ENCODE peak calls at places on chromosomes 16 and 17, in nine cellular contexts. One of them, this sample, is unnamed.
A peak's percentile ranks its signal among the peaks of the same experiment; 100 is the strongest.

GRCh38 chr16:88691924-88692560 is 5.7 kb upstream of the SNAI3 start:
- DNase-seq in testis: no peak
- DNase-seq in tibial nerve: no peak
- DNase-seq in breast epithelium: no peak
- DNase-seq in HepG2: no peak
- DNase-seq in CD4-positive, CD25-positive, alpha-beta regulatory T cell: no peak
- DNase-seq in IMR-90: no peak
- DNase-seq in HCT116: no peak
- DNase-seq in A549: no peak
- DNase-seq in this sample: no peak

GRCh38 chr17:79955961-79956735 is 79.5 kb downstream of the TBC1D16 start:
- DNase-seq in CD4-positive, CD25-positive, alpha-beta regulatory T cell: no peak
- DNase-seq in breast epithelium: peak; percentile 37
- DNase-seq in HepG2: no peak
- DNase-seq in testis: no peak
- DNase-seq in IMR-90: no peak
- DNase-seq in HCT116: no peak
- DNase-seq in A549: no peak
- DNase-seq in tibial nerve: no peak
- DNase-seq in this sample: no peak

GRCh38 chr16:63702981-63703590 is 1418.8 kb downstream of the CDH11 start:
- DNase-seq in testis: no peak
- DNase-seq in HepG2: peak; percentile 21
- DNase-seq in IMR-90: no peak
- DNase-seq in breast epithelium: no peak
- DNase-seq in tibial nerve: no peak
- DNase-seq in A549: no peak
- DNase-seq in HCT116: no peak
- DNase-seq in CD4-positive, CD25-positive, alpha-beta regulatory T cell: no peak
- DNase-seq in this sample: no peak

GRCh38 chr16:81448154-81449131 is 3.8 kb downstream of the CMIP start:
- DNase-seq in HepG2: peak; percentile 98
- DNase-seq in tibial nerve: no peak
- DNase-seq in IMR-90: no peak
- DNase-seq in testis: no peak
- DNase-seq in A549: no peak
- DNase-seq in HCT116: no peak
- DNase-seq in breast epithelium: no peak
- DNase-seq in CD4-positive, CD25-positive, alpha-beta regulatory T cell: no peak
- DNase-seq in this sample: no peak

GRCh38 chr16:20873331-20873730 is 26.8 kb downstream of the DCUN1D3 start:
- DNase-seq in tibial nerve: no peak
- DNase-seq in testis: no peak
- DNase-seq in HCT116: no peak
- DNase-seq in HepG2: no peak
- DNase-seq in IMR-90: no peak
- DNase-seq in breast epithelium: no peak
- DNase-seq in CD4-positive, CD25-positive, alpha-beta regulatory T cell: no peak
- DNase-seq in A549: no peak
- DNase-seq in this sample: no peak

GRCh38 chr17:5413682-5414081 is 5.8 kb downstream of the NUP88 start:
- DNase-seq in testis: no peak
- DNase-seq in tibial nerve: no peak
- DNase-seq in breast epithelium: no peak
- DNase-seq in HepG2: no peak
- DNase-seq in IMR-90: peak; percentile 93
- DNase-seq in A549: peak; percentile 25
- DNase-seq in CD4-positive, CD25-positive, alpha-beta regulatory T cell: no peak
- DNase-seq in HCT116: peak; percentile 73
- DNase-seq in this sample: no peak

GRCh38 chr16:1312903-1313302 is 3.5 kb downstream of the UBE2I start:
- DNase-seq in HCT116: no peak
- DNase-seq in testis: no peak
- DNase-seq in tibial nerve: no peak
- DNase-seq in A549: no peak
- DNase-seq in IMR-90: no peak
- DNase-seq in breast epithelium: no peak
- DNase-seq in HepG2: no peak
- DNase-seq in CD4-positive, CD25-positive, alpha-beta regulatory T cell: no peak
- DNase-seq in this sample: no peak

GRCh38 chr17:31216053-31216751 is 80.8 kb downstream of the OMG start:
- DNase-seq in CD4-positive, CD25-positive, alpha-beta regulatory T cell: peak; percentile 42
- DNase-seq in HepG2: peak; percentile 12
- DNase-seq in breast epithelium: no peak
- DNase-seq in testis: no peak
- DNase-seq in tibial nerve: no peak
- DNase-seq in IMR-90: peak; percentile 92
- DNase-seq in HCT116: peak; percentile 19
- DNase-seq in A549: peak; percentile 62
- DNase-seq in this sample: peak; percentile 65

GRCh38 chr16:66386629-66387622 is 20.4 kb downstream of the CDH5 start:
- DNase-seq in HepG2: no peak
- DNase-seq in tibial nerve: no peak
- DNase-seq in testis: peak; percentile 10
- DNase-seq in CD4-positive, CD25-positive, alpha-beta regulatory T cell: no peak
- DNase-seq in IMR-90: no peak
- DNase-seq in breast epithelium: no peak
- DNase-seq in A549: no peak
- DNase-seq in HCT116: no peak
- DNase-seq in this sample: no peak

GRCh38 chr17:79931517-79932309 is 92.5 kb upstream of the CBX4 start:
- DNase-seq in CD4-positive, CD25-positive, alpha-beta regulatory T cell: no peak
- DNase-seq in HCT116: no peak
- DNase-seq in IMR-90: peak; percentile 31
- DNase-seq in testis: no peak
- DNase-seq in A549: no peak
- DNase-seq in breast epithelium: no peak
- DNase-seq in tibial nerve: no peak
- DNase-seq in HepG2: peak; percentile 91
- DNase-seq in this sample: no peak

GRCh38 chr16:86929149-86929871 is 351.0 kb downstream of the FOXL1 start:
- DNase-seq in breast epithelium: no peak
- DNase-seq in A549: no peak
- DNase-seq in HepG2: no peak
- DNase-seq in HCT116: no peak
- DNase-seq in testis: no peak
- DNase-seq in CD4-positive, CD25-positive, alpha-beta regulatory T cell: no peak
- DNase-seq in IMR-90: peak; percentile 93
- DNase-seq in tibial nerve: no peak
- DNase-seq in this sample: no peak

GRCh38 chr16:73193464-73193863 is 145.5 kb upstream of the ZFHX3 start:
- DNase-seq in tibial nerve: no peak
- DNase-seq in breast epithelium: no peak
- DNase-seq in CD4-positive, CD25-positive, alpha-beta regulatory T cell: no peak
- DNase-seq in A549: no peak
- DNase-seq in HepG2: no peak
- DNase-seq in HCT116: no peak
- DNase-seq in IMR-90: no peak
- DNase-seq in testis: no peak
- DNase-seq in this sample: no peak

GRCh38 chr17:38533706-38534497 is 71.8 kb downstream of the SRCIN1 start:
- DNase-seq in IMR-90: no peak
- DNase-seq in HCT116: no peak
- DNase-seq in testis: no peak
- DNase-seq in A549: no peak
- DNase-seq in breast epithelium: no peak
- DNase-seq in tibial nerve: no peak
- DNase-seq in HepG2: no peak
- DNase-seq in CD4-positive, CD25-positive, alpha-beta regulatory T cell: no peak
- DNase-seq in this sample: no peak

DNA sequence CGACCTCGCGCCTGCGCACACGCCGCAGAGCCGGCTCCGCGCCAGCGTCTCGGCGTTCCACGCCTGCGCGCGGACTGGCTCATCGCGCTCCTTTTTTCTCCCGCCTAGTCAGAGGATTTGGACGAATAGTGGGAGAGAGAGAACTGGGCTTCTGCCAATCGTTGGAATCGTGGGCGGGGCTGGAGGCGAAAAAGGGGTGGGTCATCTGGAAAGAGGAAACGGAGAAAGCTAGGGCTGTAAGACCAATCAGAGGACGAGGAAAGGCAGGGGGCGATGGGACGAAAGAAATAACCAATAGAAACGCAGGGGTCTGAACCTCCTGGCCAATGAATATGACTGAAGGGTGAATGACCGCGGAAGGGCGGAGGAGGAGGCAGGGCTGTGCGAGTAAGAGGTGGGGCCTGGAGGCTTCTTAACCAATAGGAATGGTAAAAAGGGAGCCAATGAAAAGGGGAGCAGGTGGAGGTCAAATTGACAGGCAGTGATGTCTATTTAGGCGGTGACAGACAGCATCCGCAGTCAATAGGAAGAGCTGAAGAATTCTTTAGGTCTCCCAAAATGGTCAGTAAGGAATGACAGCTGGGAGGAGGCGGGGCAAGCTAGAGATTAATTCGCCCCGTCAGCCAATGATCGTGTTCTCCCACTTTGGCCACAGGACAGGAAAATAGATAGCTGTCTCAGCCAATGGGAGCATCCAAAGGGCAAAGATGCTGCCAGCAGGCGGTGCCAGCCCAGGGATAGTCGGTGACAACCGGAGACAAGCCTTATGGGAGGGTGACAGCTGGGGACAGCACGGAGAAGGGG is at the start of gene TBC1D10B:
- DNase-seq in A549: peak; percentile 100
- DNase-seq in tibial nerve: peak; percentile 99
- DNase-seq in testis: peak; percentile 99
- DNase-seq in CD4-positive, CD25-positive, alpha-beta regulatory T cell: peak; percentile 100
- DNase-seq in IMR-90: peak; percentile 100
- DNase-seq in HepG2: peak; percentile 100
- DNase-seq in breast epithelium: peak; percentile 99
- DNase-seq in HCT116: peak; percentile 100
- DNase-seq in this sample: peak; percentile 99
- H3K4me1 ChIP-seq in A549: peaks cover 20% of the 10 kb centered on the region
- H3K4me1 ChIP-seq in tibial nerve: peaks cover 21% of the 10 kb centered on the region
- H3K4me1 ChIP-seq in testis: peaks cover 26% of the 10 kb centered on the region
- H3K4me1 ChIP-seq in CD4-positive, CD25-positive, alpha-beta regulatory T cell: peaks cover 43% of the 10 kb centered on the region
- H3K4me1 ChIP-seq in IMR-90: peaks cover 3% of the 10 kb centered on the region
- H3K4me1 ChIP-seq in HepG2: peaks cover 45% of the 10 kb centered on the region
- H3K4me1 ChIP-seq in breast epithelium: no peaks in the 10 kb centered on the region
- H3K4me1 ChIP-seq in HCT116: peaks cover 18% of the 10 kb centered on the region
- H3K4me1 ChIP-seq in this sample: peaks cover 10% of the 10 kb centered on the region

DNA sequence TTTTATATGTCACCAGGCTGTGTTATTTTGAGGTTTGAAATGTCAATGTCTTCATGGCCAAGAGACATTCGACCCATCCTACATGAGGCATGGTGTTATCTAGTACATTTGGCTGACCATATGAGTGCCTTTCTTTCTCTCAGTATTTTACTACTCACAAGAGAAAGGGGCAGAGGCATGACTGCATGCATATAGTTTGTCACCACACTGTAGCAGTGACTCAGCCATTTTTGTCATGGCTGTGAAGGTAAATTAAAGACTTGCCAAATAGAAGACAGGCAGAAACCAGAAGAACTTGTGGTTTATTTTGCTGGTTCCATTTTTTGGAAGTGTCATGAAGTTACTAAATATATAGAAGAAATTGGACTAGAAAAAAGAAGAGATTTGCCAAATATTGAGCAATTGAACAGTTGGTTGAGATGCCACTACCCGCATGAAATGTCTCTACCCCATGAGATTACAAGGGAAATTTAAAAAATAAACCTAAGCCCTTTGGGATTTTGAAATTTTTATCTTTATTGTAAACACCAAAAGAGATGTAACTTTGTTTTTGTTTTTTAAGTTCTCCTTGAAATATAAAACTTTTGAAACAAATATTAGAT is 170.2 kb downstream of the CHD9 start:
- DNase-seq in A549: peak; percentile 55
- DNase-seq in HepG2: no peak
- DNase-seq in breast epithelium: no peak
- DNase-seq in testis: no peak
- DNase-seq in HCT116: no peak
- DNase-seq in CD4-positive, CD25-positive, alpha-beta regulatory T cell: no peak
- DNase-seq in tibial nerve: no peak
- DNase-seq in IMR-90: peak; percentile 22
- DNase-seq in this sample: no peak
- H3K4me1 ChIP-seq in A549: peaks cover 29% of the 10 kb centered on the region
- H3K4me1 ChIP-seq in HepG2: no peaks in the 10 kb centered on the region
- H3K4me1 ChIP-seq in breast epithelium: no peaks in the 10 kb centered on the region
- H3K4me1 ChIP-seq in testis: peaks cover 4% of the 10 kb centered on the region
- H3K4me1 ChIP-seq in HCT116: no peaks in the 10 kb centered on the region
- H3K4me1 ChIP-seq in CD4-positive, CD25-positive, alpha-beta regulatory T cell: no peaks in the 10 kb centered on the region
- H3K4me1 ChIP-seq in tibial nerve: peaks cover 10% of the 10 kb centered on the region
- H3K4me1 ChIP-seq in IMR-90: peaks cover 2% of the 10 kb centered on the region
- H3K4me1 ChIP-seq in this sample: peaks cover under 1% of the 10 kb centered on the region

DNA sequence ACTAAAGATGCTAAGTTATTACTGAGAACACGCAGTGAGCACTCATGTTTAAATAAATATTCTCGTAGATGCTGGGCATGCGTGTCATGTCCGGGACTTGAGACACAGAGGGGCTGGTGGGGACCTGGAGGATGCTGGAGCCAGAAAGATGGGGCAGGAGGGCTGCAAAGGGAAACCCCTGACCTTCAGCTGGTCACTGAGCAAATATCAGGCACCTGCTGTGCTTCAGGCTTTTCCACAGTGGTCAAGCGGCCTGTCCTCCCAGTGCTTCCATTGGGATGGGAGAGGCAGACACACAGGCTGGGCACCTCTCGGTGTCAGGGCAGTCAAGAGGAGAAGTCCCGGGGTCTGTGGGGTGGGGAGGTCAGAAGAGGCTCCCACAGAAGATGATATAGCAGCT is 211.4 kb downstream of the GSG1L start:
- DNase-seq in HCT116: no peak
- DNase-seq in CD4-positive, CD25-positive, alpha-beta regulatory T cell: no peak
- DNase-seq in A549: no peak
- DNase-seq in testis: no peak
- DNase-seq in HepG2: no peak
- DNase-seq in IMR-90: no peak
- DNase-seq in breast epithelium: no peak
- DNase-seq in tibial nerve: no peak
- DNase-seq in this sample: no peak
- H3K4me1 ChIP-seq in HCT116: peaks cover 1% of the 10 kb centered on the region
- H3K4me1 ChIP-seq in CD4-positive, CD25-positive, alpha-beta regulatory T cell: no peaks in the 10 kb centered on the region
- H3K4me1 ChIP-seq in A549: no peaks in the 10 kb centered on the region
- H3K4me1 ChIP-seq in testis: no peaks in the 10 kb centered on the region
- H3K4me1 ChIP-seq in HepG2: no peaks in the 10 kb centered on the region
- H3K4me1 ChIP-seq in IMR-90: no peaks in the 10 kb centered on the region
- H3K4me1 ChIP-seq in breast epithelium: no peaks in the 10 kb centered on the region
- H3K4me1 ChIP-seq in tibial nerve: no peaks in the 10 kb centered on the region
- H3K4me1 ChIP-seq in this sample: no peaks in the 10 kb centered on the region

GRCh38 chr17:46182961-46183360 is 10.3 kb downstream of the KANSL1 start:
- DNase-seq in tibial nerve: no peak
- DNase-seq in breast epithelium: no peak
- DNase-seq in HepG2: no peak
- DNase-seq in testis: no peak
- DNase-seq in A549: no peak
- DNase-seq in CD4-positive, CD25-positive, alpha-beta regulatory T cell: no peak
- DNase-seq in IMR-90: no peak
- DNase-seq in HCT116: no peak
- DNase-seq in this sample: peak; percentile 28
- H3K4me1 ChIP-seq in tibial nerve: peaks cover 61% of the 10 kb centered on the region
- H3K4me1 ChIP-seq in breast epithelium: no peaks in the 10 kb centered on the region
- H3K4me1 ChIP-seq in HepG2: peaks cover 80% of the 10 kb centered on the region
- H3K4me1 ChIP-seq in testis: peaks cover 26% of the 10 kb centered on the region
- H3K4me1 ChIP-seq in A549: peaks cover 65% of the 10 kb centered on the region
- H3K4me1 ChIP-seq in CD4-positive, CD25-positive, alpha-beta regulatory T cell: peaks cover 97% of the 10 kb centered on the region
- H3K4me1 ChIP-seq in IMR-90: peaks cover 7% of the 10 kb centered on the region
- H3K4me1 ChIP-seq in HCT116: peaks cover 6% of the 10 kb centered on the region
- H3K4me1 ChIP-seq in this sample: peaks cover 56% of the 10 kb centered on the region

GRCh38 chr17:67830440-67830839 is 5.1 kb downstream of the BPTF start:
- DNase-seq in CD4-positive, CD25-positive, alpha-beta regulatory T cell: no peak
- DNase-seq in HepG2: no peak
- DNase-seq in A549: no peak
- DNase-seq in IMR-90: no peak
- DNase-seq in HCT116: no peak
- DNase-seq in testis: peak; percentile 50
- DNase-seq in tibial nerve: no peak
- DNase-seq in breast epithelium: no peak
- DNase-seq in this sample: no peak
- H3K4me1 ChIP-seq in CD4-positive, CD25-positive, alpha-beta regulatory T cell: peaks cover 50% of the 10 kb centered on the region
- H3K4me1 ChIP-seq in HepG2: peaks cover 67% of the 10 kb centered on the region
- H3K4me1 ChIP-seq in A549: peaks cover 39% of the 10 kb centered on the region
- H3K4me1 ChIP-seq in IMR-90: peaks cover 13% of the 10 kb centered on the region
- H3K4me1 ChIP-seq in HCT116: peaks cover 10% of the 10 kb centered on the region
- H3K4me1 ChIP-seq in testis: peaks cover 41% of the 10 kb centered on the region
- H3K4me1 ChIP-seq in tibial nerve: peaks cover 41% of the 10 kb centered on the region
- H3K4me1 ChIP-seq in breast epithelium: no peaks in the 10 kb centered on the region
- H3K4me1 ChIP-seq in this sample: peaks cover 9% of the 10 kb centered on the region